ENCODE peak calls at places on chromosomes 2 and 18, in nine cellular contexts. R, F, O, Z, D, M, A, U and J are unnamed samples.
A peak's percentile ranks its signal among the peaks of the same experiment; 100 is the strongest.

GRCh38 chr18:78113445-78113844 is 863.8 kb downstream of the GALR1 start:
- DNase-seq in Z (no peak), A (no peak), D (no peak), F (no peak), U (no peak), M (no peak), R (no peak), O (no peak), J (no peak)

GRCh38 chr2:165494568-165494967 is 25.1 kb downstream of the CSRNP3 start:
- DNase-seq in A (no peak), F (no peak), U (no peak), M (no peak), O (no peak), D (no peak), R (no peak), Z (no peak), J (no peak)

GRCh38 chr2:233022561-233022960 is 9.5 kb upstream of the NGEF start:
- DNase-seq in Z (no peak), F (no peak), M (no peak), D (no peak), R (no peak), A (no peak), O (no peak), U (no peak), J (no peak)

GRCh38 chr2:85248741-85249524 is 78.9 kb downstream of the TGOLN2 start:
- DNase-seq in Z (no peak), R (peak; percentile 29), D (no peak), U (no peak), A (peak; percentile 92), O (peak; percentile 57), M (no peak), F (no peak), J (no peak)

GRCh38 chr2:46073540-46074018 is 223.6 kb upstream of the EPAS1 start:
- DNase-seq in R (peak; percentile 44), Z (no peak), U (no peak), D (no peak), F (no peak), O (peak; percentile 97), A (peak; percentile 98), M (no peak), J (no peak)

GRCh38 chr18:79924814-79925655 is 26.4 kb downstream of the SLC66A2 start:
- DNase-seq in M (no peak), Z (no peak), R (no peak), A (no peak), D (no peak), F (no peak), U (no peak), O (no peak), J (peak; percentile 64)

GRCh38 chr2:75010571-75010970 is 52.1 kb downstream of the POLE4 start:
- DNase-seq in Z (no peak), M (no peak), A (no peak), R (no peak), D (no peak), U (no peak), F (no peak), O (no peak), J (no peak)

GRCh38 chr2:207108440-207108839 is 57.3 kb downstream of the KLF7 start:
- DNase-seq in D (no peak), Z (no peak), A (no peak), M (no peak), U (no peak), O (no peak), R (no peak), F (no peak), J (no peak)

GRCh38 chr18:62357079-62357719 is 32.1 kb downstream of the TNFRSF11A start:
- DNase-seq in R (no peak), F (no peak), Z (no peak), O (no peak), U (no peak), A (no peak), M (no peak), D (no peak), J (no peak)

GRCh38 chr2:174972924-174973323 is 32.3 kb downstream of the CHN1 start:
- DNase-seq in A (peak; percentile 70), O (peak; percentile 83), R (no peak), F (no peak), Z (no peak), U (no peak), D (no peak), M (no peak), J (no peak)

GRCh38 chr2:106337963-106338515 is 130.2 kb downstream of the RGPD3 start:
- DNase-seq in A (no peak), O (no peak), M (no peak), F (no peak), U (no peak), R (no peak), D (no peak), Z (no peak), J (no peak)

GRCh38 chr2:19652811-19653210 is 249.0 kb downstream of the TTC32 start:
- DNase-seq in R (no peak), Z (no peak), F (no peak), A (no peak), D (no peak), U (no peak), O (peak; percentile 32), M (no peak), J (no peak)

GRCh38 chr2:3299703-3300102 is 77.9 kb downstream of the EIPR1 start:
- DNase-seq in F (no peak), Z (no peak), U (no peak), D (no peak), R (no peak), O (no peak), M (no peak), A (no peak), J (no peak)